ENCODE peak calls at places on chromosome 19, in eight cellular contexts. I is epithelial cell of esophagus, E is AG04449, P is endodermal cell, S is body of pancreas, T is BJ, A is thoracic aorta, H is cardiac fibroblast. K is an unnamed sample.

GRCh38 chr19:19498255-19498991 is 16.9 kb downstream of the TSSK6 start:
- DNase-seq in I (no peak), E (no peak), P (no peak), S (no peak), T (no peak), A (no peak), H (no peak), K (no peak)

GRCh38 chr19:45032421-45032820 is 6.4 kb upstream of the CLASRP start:
- DNase-seq in I (no peak), E (no peak), P (no peak), S (no peak), T (no peak), A (no peak), H (no peak), K (no peak)

GRCh38 chr19:42455621-42456081 is 12.9 kb upstream of the CXCL17 start:
- DNase-seq in I (peak), E (no peak), P (no peak), S (no peak), T (no peak), A (no peak), H (no peak), K (no peak)

GRCh38 chr19:29620931-29621351 is 14.9 kb downstream of the POP4 start:
- DNase-seq in I (no peak), E (no peak), P (no peak), S (no peak), T (no peak), A (no peak), H (no peak), K (no peak)

GRCh38 chr19:54319049-54319448 is 6.1 kb upstream of the LILRA5 start:
- DNase-seq in I (no peak), E (no peak), P (no peak), S (no peak), T (no peak), A (no peak), H (no peak), K (no peak)

GRCh38 chr19:2235396-2236284 is 489 bp downstream of the PLEKHJ1 start:
- DNase-seq in I (no peak), E (no peak), P (no peak), S (peak), T (no peak), A (no peak), H (no peak), K (no peak)

GRCh38 chr19:45507864-45508680 is 793 bp downstream of the VASP start:
- DNase-seq in I (peak), E (no peak), P (peak), S (peak), T (no peak), A (no peak), H (no peak), K (no peak)

GRCh38 chr19:29586401-29586800 is 19.7 kb upstream of the POP4 start:
- DNase-seq in I (no peak), E (no peak), P (no peak), S (no peak), T (no peak), A (no peak), H (no peak), K (no peak)

GRCh38 chr19:45668342-45668871 is 386 bp downstream of the GIPR start:
- DNase-seq in I (no peak), E (no peak), P (no peak), S (no peak), T (no peak), A (no peak), H (no peak), K (no peak)

GRCh38 chr19:1624458-1624857 is 19.2 kb upstream of the UQCR11 start:
- DNase-seq in I (peak), E (no peak), P (peak), S (peak), T (no peak), A (no peak), H (peak), K (no peak)

GRCh38 chr19:52336976-52337375 is 933 bp downstream of the ZNF610 start:
- DNase-seq in I (no peak), E (no peak), P (no peak), S (no peak), T (no peak), A (no peak), H (peak), K (no peak)

GRCh38 chr19:29194658-29195057 is 18.3 kb downstream of the UQCRFS1 start:
- DNase-seq in I (no peak), E (no peak), P (no peak), S (no peak), T (no peak), A (no peak), H (no peak), K (no peak)

GRCh38 chr19:44626067-44626624 is 12.8 kb downstream of the IGSF23 start:
- DNase-seq in I (peak), E (peak), P (no peak), S (peak), T (peak), A (no peak), H (peak), K (no peak)

GRCh38 chr19:38429055-38429810 is 3.2 kb upstream of the RASGRP4 start:
- DNase-seq in I (no peak), E (no peak), P (no peak), S (no peak), T (no peak), A (no peak), H (no peak), K (no peak)

GRCh38 chr19:58548859-58549663 is 5.2 kb downstream of the TRIM28 start:
- DNase-seq in I (no peak), E (no peak), P (no peak), S (no peak), T (no peak), A (no peak), H (no peak), K (peak)

GRCh38 chr19:39128511-39129079 is 3.0 kb downstream of the PAK4 start:
- DNase-seq in I (no peak), E (no peak), P (no peak), S (no peak), T (no peak), A (no peak), H (peak), K (no peak)

GRCh38 chr19:4266253-4267000 is 12.6 kb upstream of the SHD start:
- DNase-seq in I (no peak), E (no peak), P (no peak), S (no peak), T (no peak), A (no peak), H (no peak), K (no peak)

GRCh38 chr19:50567882-50568281 is 353 bp downstream of the LRRC4B start:
- DNase-seq in I (no peak), E (no peak), P (no peak), S (no peak), T (no peak), A (no peak), H (no peak), K (no peak)
- H3K4me3 ChIP-seq in I (no peak), E (no peak), P (no peak), S (no peak), T (no peak), A (no peak), H (no peak), K (peak)

GRCh38 chr19:33303791-33304759 is 1.7 kb upstream of the CEBPA start:
- DNase-seq in I (no peak), E (no peak), P (no peak), S (peak), T (no peak), A (no peak), H (no peak), K (no peak)
- H3K4me3 ChIP-seq in I (peak), E (peak), P (peak), S (no peak), T (peak), A (peak), H (peak), K (peak)

DNA sequence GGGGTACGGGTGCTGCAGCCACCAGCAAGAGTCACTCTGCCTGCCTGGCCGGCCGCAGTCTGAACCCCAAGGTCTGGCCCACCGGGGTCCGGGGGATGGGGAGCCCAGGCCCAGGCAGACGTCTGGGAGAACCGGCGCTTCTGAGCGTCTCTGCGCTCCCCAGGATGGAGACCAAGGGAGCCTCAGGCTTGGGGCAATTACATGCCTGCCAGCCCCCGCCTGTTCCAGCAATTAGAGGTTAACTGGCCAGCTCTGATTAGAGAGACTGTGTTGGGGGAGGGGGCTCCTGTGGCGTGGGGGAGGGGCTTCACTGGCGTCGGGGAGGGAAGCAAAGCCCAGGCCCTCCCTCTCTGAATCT is 11.9 kb downstream of the MEIS3 start:
- DNase-seq in I (no peak), E (no peak), P (no peak), S (no peak), T (no peak), A (no peak), H (no peak), K (no peak)
- H3K4me3 ChIP-seq in I (no peak), E (no peak), P (no peak), S (no peak), T (no peak), A (no peak), H (no peak), K (no peak)

DNA sequence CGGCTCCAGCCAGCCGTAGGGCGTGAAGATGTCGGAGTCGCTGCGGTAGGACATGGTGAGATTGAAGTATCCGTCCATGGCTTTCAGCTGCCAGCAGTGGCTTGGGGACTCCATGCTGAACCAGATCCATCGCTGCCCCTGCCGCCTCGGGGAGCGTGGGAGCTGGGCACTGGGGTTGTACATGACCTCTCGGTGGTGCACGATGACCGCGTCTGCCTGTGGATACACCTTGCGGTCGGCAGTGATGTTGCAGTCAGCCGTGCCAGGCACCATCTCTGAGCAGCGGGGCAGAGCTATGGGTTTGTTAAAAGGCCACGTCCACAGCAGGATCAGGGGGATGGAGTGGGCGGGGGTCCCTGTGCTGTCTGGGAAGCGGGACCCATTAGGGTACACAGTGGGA is 7.5 kb downstream of the FUT6 start:
- DNase-seq in I (no peak), E (no peak), P (no peak), S (no peak), T (no peak), A (no peak), H (no peak), K (no peak)
- H3K4me3 ChIP-seq in I (no peak), E (no peak), P (no peak), S (no peak), T (no peak), A (no peak), H (no peak), K (no peak)

DNA sequence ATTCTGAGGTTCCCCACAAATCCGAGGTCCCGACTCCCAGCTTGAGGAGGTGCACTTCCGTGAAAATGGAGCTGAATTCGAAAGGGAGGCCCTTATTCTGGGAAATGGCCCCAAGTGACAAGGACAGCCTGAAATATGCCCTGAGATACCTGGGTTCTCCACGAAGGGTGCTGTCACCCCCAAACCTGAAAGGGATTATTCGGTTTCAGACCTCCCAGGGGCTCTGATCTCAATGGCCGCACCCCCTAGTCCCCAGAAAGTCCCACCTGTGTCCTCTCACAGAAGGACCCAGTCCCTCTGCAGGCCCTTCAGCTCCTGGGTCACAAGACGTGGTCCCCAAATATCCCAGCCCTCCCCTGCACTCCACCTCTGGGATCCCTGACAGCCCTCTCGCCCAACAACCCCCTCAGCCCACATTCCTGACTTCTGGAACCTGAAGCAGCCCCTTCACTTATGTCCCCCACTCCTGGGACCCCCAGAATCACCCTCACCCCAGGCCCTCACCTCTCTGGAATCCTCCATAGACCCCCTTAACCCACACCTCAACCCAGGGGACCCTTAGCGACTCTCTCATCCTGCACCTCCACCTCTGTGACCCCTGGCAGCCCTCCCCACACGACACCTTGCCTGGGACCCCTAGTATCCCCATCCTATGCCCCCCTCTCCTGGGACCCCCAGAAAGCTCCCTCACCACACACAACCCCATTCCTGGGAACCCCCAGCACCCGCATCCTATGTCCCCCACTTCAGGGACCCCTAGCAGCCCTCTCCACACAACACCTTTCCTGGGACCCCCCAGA is 597 bp downstream of the SYNGR4 start:
- DNase-seq in I (no peak), E (no peak), P (no peak), S (no peak), T (no peak), A (no peak), H (no peak), K (no peak)
- H3K4me3 ChIP-seq in I (peak), E (peak), P (peak), S (no peak), T (peak), A (peak), H (peak), K (peak)

DNA sequence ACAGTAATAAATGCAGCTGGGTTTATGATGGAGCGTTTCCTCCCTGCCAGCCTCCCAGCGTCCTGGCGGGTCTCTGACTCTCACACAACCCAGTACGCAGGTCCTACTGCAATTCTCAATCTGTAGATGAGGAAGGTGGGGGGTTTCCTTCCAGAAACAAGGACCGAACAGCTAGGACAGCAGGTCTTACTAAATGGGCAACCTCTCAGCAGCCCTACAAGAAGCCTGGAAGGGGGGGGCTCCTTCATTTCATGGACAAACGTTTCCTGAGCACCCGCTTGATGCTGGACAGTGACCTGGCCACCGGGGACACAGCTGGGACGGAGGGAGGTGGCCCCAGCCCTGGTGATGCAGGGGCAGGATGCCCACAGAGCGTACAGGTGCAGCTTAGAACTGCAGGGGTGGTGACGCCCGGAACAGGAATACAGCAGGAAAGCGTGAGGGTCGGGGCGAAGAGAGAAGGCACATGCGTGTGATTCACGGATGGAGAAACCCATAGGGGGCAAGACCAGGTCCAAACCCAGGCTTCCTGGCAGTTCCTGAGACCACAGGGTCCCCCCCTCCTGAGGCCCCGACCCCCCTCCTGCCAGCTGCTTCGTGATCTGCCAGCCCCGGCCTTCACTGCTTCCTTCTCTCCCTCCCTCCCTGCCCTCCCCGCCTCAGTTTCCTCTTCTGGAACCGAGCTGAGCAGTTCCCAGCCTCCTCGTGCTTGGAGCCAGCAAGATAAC is 732 bp upstream of the C2CD4C start:
- DNase-seq in I (no peak), E (no peak), P (peak), S (no peak), T (no peak), A (no peak), H (no peak), K (peak)
- H3K4me3 ChIP-seq in I (no peak), E (no peak), P (peak), S (no peak), T (no peak), A (peak), H (no peak), K (peak)

DNA sequence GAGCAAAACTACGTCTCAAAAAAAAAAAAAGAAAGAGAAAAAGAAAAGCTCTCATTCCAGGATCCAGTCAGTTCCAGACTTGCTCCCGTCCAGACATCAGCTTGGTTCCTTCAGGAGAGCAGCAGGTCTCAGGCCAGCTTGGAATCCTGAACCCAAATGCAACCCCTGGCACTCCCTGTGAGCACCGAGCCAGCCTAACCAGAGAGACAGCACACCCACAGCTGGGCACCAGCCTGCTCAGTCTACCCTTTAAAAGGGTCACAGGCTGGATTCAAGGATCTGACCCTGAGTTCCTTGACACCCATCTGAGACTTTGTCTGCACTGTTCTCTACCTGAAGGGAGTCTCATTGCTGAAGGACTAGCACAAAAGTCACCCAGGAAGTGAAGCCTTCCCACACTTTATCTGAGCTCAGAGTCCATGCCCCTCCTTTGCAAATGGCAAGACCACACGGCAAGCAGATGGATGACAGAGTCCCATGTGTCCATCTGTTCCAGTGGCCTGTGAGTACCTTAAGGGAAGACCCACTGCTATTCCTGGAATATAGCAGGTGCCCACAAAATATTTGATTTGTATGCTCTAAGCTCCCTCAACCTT is 1.4 kb downstream of the PEPD start:
- DNase-seq in I (no peak), E (no peak), P (no peak), S (no peak), T (no peak), A (no peak), H (no peak), K (no peak)
- H3K4me3 ChIP-seq in I (no peak), E (no peak), P (peak), S (no peak), T (no peak), A (no peak), H (no peak), K (no peak)

GRCh38 chr19:16146112-16146511 is 2.6 kb downstream of the HSH2D start:
- DNase-seq in I (no peak), E (no peak), P (no peak), S (no peak), T (no peak), A (no peak), H (no peak), K (no peak)
- H3K4me3 ChIP-seq in I (no peak), E (no peak), P (no peak), S (no peak), T (no peak), A (no peak), H (no peak), K (no peak)